ENCODE peak calls at places on chromosome 16, in six cellular contexts. I, E, F, B, X and J are unnamed samples.

GRCh38 chr16:85396879-85397871 is 215.9 kb upstream of the GSE1 start:
- DNase-seq in I (no peak), E (no peak), F (peak), B (no peak), X (no peak), J (no peak)

GRCh38 chr16:48408688-48409087 is 23.5 kb upstream of the SIAH1 start:
- DNase-seq in I (peak), E (no peak), F (no peak), B (no peak), X (no peak), J (no peak)

GRCh38 chr16:11682655-11683096 is 14.4 kb downstream of the SNN start:
- DNase-seq in I (peak), E (no peak), F (no peak), B (peak), X (no peak), J (no peak)

GRCh38 chr16:51402785-51403184 is 251.7 kb upstream of the SALL1 start:
- DNase-seq in I (no peak), E (no peak), F (no peak), B (no peak), X (no peak), J (no peak)

GRCh38 chr16:67245674-67246080 is 1.6 kb downstream of the FHOD1 start:
- DNase-seq in I (no peak), E (no peak), F (no peak), B (no peak), X (no peak), J (no peak)

GRCh38 chr16:79786389-79786788 is 185.9 kb upstream of the MAF start:
- DNase-seq in I (no peak), E (no peak), F (no peak), B (no peak), X (no peak), J (no peak)

GRCh38 chr16:16014329-16015224 is 65.2 kb downstream of the ABCC1 start:
- DNase-seq in I (no peak), E (no peak), F (no peak), B (peak), X (no peak), J (no peak)

GRCh38 chr16:35174006-35174405 is 1714.6 kb downstream of the TP53TG3F start:
- DNase-seq in I (no peak), E (no peak), F (no peak), B (no peak), X (no peak), J (no peak)

GRCh38 chr16:56409195-56409594 is 16.1 kb downstream of the AMFR start:
- DNase-seq in I (no peak), E (no peak), F (no peak), B (no peak), X (no peak), J (no peak)